ENCODE peak calls at places on chromosomes 16 and 17, in eight cellular contexts. One of them, this sample, is unnamed.
A peak's percentile ranks its signal among the peaks of the same experiment; 100 is the strongest.

GRCh38 chr17:47275245-47275984 is 21.8 kb downstream of the ITGB3 start:
- DNase-seq in CD8-positive, alpha-beta T cell: no peak
- DNase-seq in tibial nerve: peak; percentile 91
- DNase-seq in BE2C: peak; percentile 86
- DNase-seq in fibroblast of lung: peak; percentile 93
- DNase-seq in BJ: peak; percentile 86
- DNase-seq in NT2/D1: no peak
- DNase-seq in lower lobe of right lung: peak; percentile 59
- DNase-seq in this sample: peak; percentile 89

GRCh38 chr16:24876231-24876630 is 30.5 kb downstream of the SLC5A11 start:
- DNase-seq in CD8-positive, alpha-beta T cell: no peak
- DNase-seq in tibial nerve: no peak
- DNase-seq in BE2C: no peak
- DNase-seq in fibroblast of lung: no peak
- DNase-seq in BJ: no peak
- DNase-seq in NT2/D1: no peak
- DNase-seq in lower lobe of right lung: no peak
- DNase-seq in this sample: no peak

GRCh38 chr17:70810609-70811008 is 641.3 kb downstream of the KCNJ2 start:
- DNase-seq in CD8-positive, alpha-beta T cell: no peak
- DNase-seq in tibial nerve: no peak
- DNase-seq in BE2C: no peak
- DNase-seq in fibroblast of lung: peak; percentile 77
- DNase-seq in BJ: no peak
- DNase-seq in NT2/D1: no peak
- DNase-seq in lower lobe of right lung: no peak
- DNase-seq in this sample: peak; percentile 25

GRCh38 chr17:48429638-48430586 is at the start of gene SKAP1:
- DNase-seq in CD8-positive, alpha-beta T cell: peak; percentile 66
- DNase-seq in tibial nerve: no peak
- DNase-seq in BE2C: no peak
- DNase-seq in fibroblast of lung: no peak
- DNase-seq in BJ: no peak
- DNase-seq in NT2/D1: no peak
- DNase-seq in lower lobe of right lung: no peak
- DNase-seq in this sample: no peak

GRCh38 chr16:20871258-20871657 is 28.9 kb downstream of the DCUN1D3 start:
- DNase-seq in CD8-positive, alpha-beta T cell: no peak
- DNase-seq in tibial nerve: no peak
- DNase-seq in BE2C: no peak
- DNase-seq in fibroblast of lung: no peak
- DNase-seq in BJ: no peak
- DNase-seq in NT2/D1: no peak
- DNase-seq in lower lobe of right lung: no peak
- DNase-seq in this sample: no peak

GRCh38 chr17:59454633-59455105 is 110.7 kb upstream of the DHX40 start:
- DNase-seq in CD8-positive, alpha-beta T cell: no peak
- DNase-seq in tibial nerve: no peak
- DNase-seq in BE2C: no peak
- DNase-seq in fibroblast of lung: no peak
- DNase-seq in BJ: no peak
- DNase-seq in NT2/D1: no peak
- DNase-seq in lower lobe of right lung: no peak
- DNase-seq in this sample: no peak

GRCh38 chr16:19113577-19114358 is at the start of gene ITPRIPL2:
- DNase-seq in CD8-positive, alpha-beta T cell: no peak
- DNase-seq in tibial nerve: peak; percentile 75
- DNase-seq in BE2C: peak; percentile 26
- DNase-seq in fibroblast of lung: peak; percentile 95
- DNase-seq in BJ: peak; percentile 61
- DNase-seq in NT2/D1: no peak
- DNase-seq in lower lobe of right lung: peak; percentile 94
- DNase-seq in this sample: peak; percentile 80

GRCh38 chr16:54694651-54695050 is 236.0 kb upstream of the IRX5 start:
- DNase-seq in CD8-positive, alpha-beta T cell: no peak
- DNase-seq in tibial nerve: no peak
- DNase-seq in BE2C: no peak
- DNase-seq in fibroblast of lung: no peak
- DNase-seq in BJ: no peak
- DNase-seq in NT2/D1: no peak
- DNase-seq in lower lobe of right lung: no peak
- DNase-seq in this sample: no peak

GRCh38 chr16:81006472-81007311 is at the start of the genes CENPN and CMC2:
- DNase-seq in CD8-positive, alpha-beta T cell: peak; percentile 98
- DNase-seq in tibial nerve: peak; percentile 99
- DNase-seq in BE2C: peak; percentile 98
- DNase-seq in fibroblast of lung: peak; percentile 99
- DNase-seq in BJ: peak; percentile 95
- DNase-seq in NT2/D1: peak; percentile 97
- DNase-seq in lower lobe of right lung: peak; percentile 99
- DNase-seq in this sample: peak; percentile 98

GRCh38 chr17:50080827-50081226 is 14.3 kb upstream of the PDK2 start:
- DNase-seq in CD8-positive, alpha-beta T cell: no peak
- DNase-seq in tibial nerve: no peak
- DNase-seq in BE2C: no peak
- DNase-seq in fibroblast of lung: no peak
- DNase-seq in BJ: no peak
- DNase-seq in NT2/D1: no peak
- DNase-seq in lower lobe of right lung: peak; percentile 32
- DNase-seq in this sample: no peak
- H3K4me3 ChIP-seq in CD8-positive, alpha-beta T cell: no peak overlapping the region
- H3K4me3 ChIP-seq in tibial nerve: no peak overlapping the region
- H3K4me3 ChIP-seq in BE2C: no peak overlapping the region
- H3K4me3 ChIP-seq in fibroblast of lung: no peak overlapping the region
- H3K4me3 ChIP-seq in BJ: no peak overlapping the region
- H3K4me3 ChIP-seq in NT2/D1: no peak overlapping the region
- H3K4me3 ChIP-seq in lower lobe of right lung: no peak overlapping the region
- H3K4me3 ChIP-seq in this sample: no peak overlapping the region

GRCh38 chr17:51275381-51275780 is 15.0 kb downstream of the UTP18 start:
- DNase-seq in CD8-positive, alpha-beta T cell: no peak
- DNase-seq in tibial nerve: no peak
- DNase-seq in BE2C: no peak
- DNase-seq in fibroblast of lung: peak; percentile 42
- DNase-seq in BJ: peak; percentile 81
- DNase-seq in NT2/D1: no peak
- DNase-seq in lower lobe of right lung: no peak
- DNase-seq in this sample: peak; percentile 87
- H3K36me3 ChIP-seq in CD8-positive, alpha-beta T cell: peaks cover 54% of the 10 kb centered on the region
- H3K36me3 ChIP-seq in tibial nerve: peaks cover 20% of the 10 kb centered on the region
- H3K36me3 ChIP-seq in BE2C: peaks cover 93% of the 10 kb centered on the region
- H3K36me3 ChIP-seq in fibroblast of lung: peaks cover 15% of the 10 kb centered on the region
- H3K36me3 ChIP-seq in BJ: peaks cover 6% of the 10 kb centered on the region
- H3K36me3 ChIP-seq in NT2/D1: peaks cover 87% of the 10 kb centered on the region
- H3K36me3 ChIP-seq in lower lobe of right lung: peaks cover 99% of the 10 kb centered on the region
- H3K36me3 ChIP-seq in this sample: peaks cover 42% of the 10 kb centered on the region

GRCh38 chr16:50634947-50635346 is 46.2 kb downstream of the SNX20 start:
- DNase-seq in CD8-positive, alpha-beta T cell: no peak
- DNase-seq in tibial nerve: no peak
- DNase-seq in BE2C: no peak
- DNase-seq in fibroblast of lung: no peak
- DNase-seq in BJ: no peak
- DNase-seq in NT2/D1: no peak
- DNase-seq in lower lobe of right lung: no peak
- DNase-seq in this sample: no peak

GRCh38 chr16:50631249-50631984 is 49.7 kb downstream of the SNX20 start:
- DNase-seq in CD8-positive, alpha-beta T cell: no peak
- DNase-seq in tibial nerve: no peak
- DNase-seq in BE2C: no peak
- DNase-seq in fibroblast of lung: no peak
- DNase-seq in BJ: no peak
- DNase-seq in NT2/D1: no peak
- DNase-seq in lower lobe of right lung: no peak
- DNase-seq in this sample: no peak

GRCh38 chr16:50634090-50634489 is 47.0 kb downstream of the SNX20 start:
- DNase-seq in CD8-positive, alpha-beta T cell: no peak
- DNase-seq in tibial nerve: no peak
- DNase-seq in BE2C: no peak
- DNase-seq in fibroblast of lung: no peak
- DNase-seq in BJ: no peak
- DNase-seq in NT2/D1: no peak
- DNase-seq in lower lobe of right lung: no peak
- DNase-seq in this sample: no peak

GRCh38 chr16:50631985-50632576 is 49.0 kb downstream of the SNX20 start:
- DNase-seq in CD8-positive, alpha-beta T cell: no peak
- DNase-seq in tibial nerve: no peak
- DNase-seq in BE2C: no peak
- DNase-seq in fibroblast of lung: no peak
- DNase-seq in BJ: no peak
- DNase-seq in NT2/D1: no peak
- DNase-seq in lower lobe of right lung: no peak
- DNase-seq in this sample: no peak

GRCh38 chr16:50632927-50633800 is 47.9 kb downstream of the SNX20 start:
- DNase-seq in CD8-positive, alpha-beta T cell: no peak
- DNase-seq in tibial nerve: no peak
- DNase-seq in BE2C: no peak
- DNase-seq in fibroblast of lung: no peak
- DNase-seq in BJ: no peak
- DNase-seq in NT2/D1: no peak
- DNase-seq in lower lobe of right lung: no peak
- DNase-seq in this sample: no peak
- H3K4me3 ChIP-seq in CD8-positive, alpha-beta T cell: no peak overlapping the region
- H3K4me3 ChIP-seq in tibial nerve: no peak overlapping the region
- H3K4me3 ChIP-seq in BE2C: no peak overlapping the region
- H3K4me3 ChIP-seq in fibroblast of lung: no peak overlapping the region
- H3K4me3 ChIP-seq in BJ: no peak overlapping the region
- H3K4me3 ChIP-seq in NT2/D1: no peak overlapping the region
- H3K4me3 ChIP-seq in lower lobe of right lung: no peak overlapping the region
- H3K4me3 ChIP-seq in this sample: no peak overlapping the region

DNA sequence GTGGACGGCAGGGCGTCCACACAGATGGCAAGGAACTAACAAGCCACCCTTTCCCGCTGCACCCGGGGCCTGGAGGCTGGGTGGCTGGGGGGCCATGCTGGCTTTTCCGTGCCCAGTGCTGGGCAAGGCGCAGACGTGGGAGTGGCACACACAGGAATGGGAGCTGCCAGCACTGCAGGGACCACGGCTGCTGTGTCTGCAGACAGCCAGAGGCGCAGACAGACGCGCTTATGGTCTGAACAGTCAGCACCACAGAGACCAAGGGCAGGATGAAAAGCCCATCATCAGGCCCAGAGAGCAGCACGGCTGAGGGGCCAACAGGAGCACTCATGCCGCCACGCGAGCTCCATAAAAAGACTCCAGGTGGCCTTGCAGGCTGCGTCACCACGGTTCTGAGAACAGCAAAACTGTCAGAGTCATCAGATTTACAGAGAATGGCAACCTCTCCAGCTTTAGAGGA is 24.0 kb downstream of the PDIA2 start:
- DNase-seq in CD8-positive, alpha-beta T cell: no peak
- DNase-seq in tibial nerve: no peak
- DNase-seq in BE2C: no peak
- DNase-seq in fibroblast of lung: no peak
- DNase-seq in BJ: no peak
- DNase-seq in NT2/D1: no peak
- DNase-seq in lower lobe of right lung: no peak
- DNase-seq in this sample: no peak
- H3K36me3 ChIP-seq in CD8-positive, alpha-beta T cell: peaks cover 15% of the 10 kb centered on the region
- H3K36me3 ChIP-seq in tibial nerve: peaks cover 13% of the 10 kb centered on the region
- H3K36me3 ChIP-seq in BE2C: no peaks in the 10 kb centered on the region
- H3K36me3 ChIP-seq in fibroblast of lung: peaks cover 12% of the 10 kb centered on the region
- H3K36me3 ChIP-seq in BJ: peaks cover 27% of the 10 kb centered on the region
- H3K36me3 ChIP-seq in NT2/D1: peaks cover 78% of the 10 kb centered on the region
- H3K36me3 ChIP-seq in lower lobe of right lung: peaks cover 77% of the 10 kb centered on the region
- H3K36me3 ChIP-seq in this sample: peaks cover 3% of the 10 kb centered on the region

DNA sequence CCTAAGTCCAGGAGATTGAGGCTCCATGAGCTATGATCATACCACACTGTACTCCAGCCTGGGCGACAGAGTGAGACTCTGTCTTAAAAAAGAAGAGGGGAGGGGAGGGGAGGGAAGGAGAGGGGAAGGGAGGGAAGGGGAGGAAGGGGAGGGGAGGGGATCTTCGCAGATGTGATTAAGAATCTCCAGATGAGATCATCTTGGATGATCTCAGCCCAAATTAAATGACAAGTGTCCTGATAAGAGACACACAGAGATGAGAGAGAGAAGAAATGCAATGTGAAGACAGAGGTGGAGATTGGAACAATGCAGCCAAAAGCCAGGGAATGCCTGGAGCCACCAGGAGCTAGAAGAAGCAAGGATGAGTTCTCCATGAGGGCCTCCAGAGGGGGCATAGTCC is 70.1 kb downstream of the EMP2 start:
- DNase-seq in CD8-positive, alpha-beta T cell: no peak
- DNase-seq in tibial nerve: no peak
- DNase-seq in BE2C: no peak
- DNase-seq in fibroblast of lung: no peak
- DNase-seq in BJ: no peak
- DNase-seq in NT2/D1: no peak
- DNase-seq in lower lobe of right lung: no peak
- DNase-seq in this sample: no peak
- H3K4me3 ChIP-seq in CD8-positive, alpha-beta T cell: no peak overlapping the region
- H3K4me3 ChIP-seq in tibial nerve: no peak overlapping the region
- H3K4me3 ChIP-seq in BE2C: no peak overlapping the region
- H3K4me3 ChIP-seq in fibroblast of lung: no peak overlapping the region
- H3K4me3 ChIP-seq in BJ: no peak overlapping the region
- H3K4me3 ChIP-seq in NT2/D1: no peak overlapping the region
- H3K4me3 ChIP-seq in lower lobe of right lung: no peak overlapping the region
- H3K4me3 ChIP-seq in this sample: no peak overlapping the region

This sample was measured in astrocyte.